ENCODE peak calls at places on chromosomes 16 and 17, in six cellular contexts. One of them, this sample, is unnamed.

GRCh38 chr16:70736454-70737376 is 50.9 kb upstream of the MTSS2 start:
- DNase-seq in NCI-H345: no peak
- DNase-seq in RWPE1: no peak
- DNase-seq in NCI-H1436: no peak
- DNase-seq in ELR: no peak
- DNase-seq in A549: no peak
- DNase-seq in this sample: no peak

GRCh38 chr16:87874639-87875472 is 5.5 kb upstream of the SLC7A5 start:
- DNase-seq in NCI-H345: no peak
- DNase-seq in RWPE1: no peak
- DNase-seq in NCI-H1436: no peak
- DNase-seq in ELR: no peak
- DNase-seq in A549: no peak
- DNase-seq in this sample: no peak

GRCh38 chr17:28983286-28984240 is 22.3 kb downstream of the SEZ6 start:
- DNase-seq in NCI-H345: no peak
- DNase-seq in RWPE1: no peak
- DNase-seq in NCI-H1436: no peak
- DNase-seq in ELR: no peak
- DNase-seq in A549: no peak
- DNase-seq in this sample: no peak

GRCh38 chr16:12320298-12320706 is 343.8 kb downstream of the SNX29 start:
- DNase-seq in NCI-H345: peak
- DNase-seq in RWPE1: no peak
- DNase-seq in NCI-H1436: no peak
- DNase-seq in ELR: peak
- DNase-seq in A549: no peak
- DNase-seq in this sample: no peak

GRCh38 chr16:59886021-59886420 is 1151.9 kb upstream of the GOT2 start:
- DNase-seq in NCI-H345: no peak
- DNase-seq in RWPE1: no peak
- DNase-seq in NCI-H1436: no peak
- DNase-seq in ELR: peak
- DNase-seq in A549: peak
- DNase-seq in this sample: peak

GRCh38 chr17:75750661-75751423 is 14.2 kb downstream of the GALK1 start:
- DNase-seq in NCI-H345: no peak
- DNase-seq in RWPE1: no peak
- DNase-seq in NCI-H1436: no peak
- DNase-seq in ELR: no peak
- DNase-seq in A549: no peak
- DNase-seq in this sample: peak

GRCh38 chr16:23687034-23687808 is 8.5 kb downstream of the PLK1 start:
- DNase-seq in NCI-H345: no peak
- DNase-seq in RWPE1: no peak
- DNase-seq in NCI-H1436: no peak
- DNase-seq in ELR: no peak
- DNase-seq in A549: no peak
- DNase-seq in this sample: no peak

GRCh38 chr17:34542700-34543336 is 36.6 kb upstream of the TMEM132E start:
- DNase-seq in NCI-H345: peak
- DNase-seq in RWPE1: peak
- DNase-seq in NCI-H1436: no peak
- DNase-seq in ELR: peak
- DNase-seq in A549: peak
- DNase-seq in this sample: no peak

GRCh38 chr17:47286198-47286914 is 32.7 kb downstream of the ITGB3 start:
- DNase-seq in NCI-H345: no peak
- DNase-seq in RWPE1: no peak
- DNase-seq in NCI-H1436: no peak
- DNase-seq in ELR: no peak
- DNase-seq in A549: no peak
- DNase-seq in this sample: no peak

GRCh38 chr17:8762012-8762411 is 3.7 kb upstream of the SPDYE4 start:
- DNase-seq in NCI-H345: no peak
- DNase-seq in RWPE1: no peak
- DNase-seq in NCI-H1436: no peak
- DNase-seq in ELR: no peak
- DNase-seq in A549: no peak
- DNase-seq in this sample: no peak